ENCODE peak calls at places on chromosomes 3 and 15, in eight cellular contexts. N is cardiac muscle cell, M is colonic mucosa, P is A549, J is prostate gland, I is upper lobe of right lung, B is OCI-LY7, T is Peyer's patch. Z is an unnamed sample.

GRCh38 chr15:75179773-75180140 is 21.9 kb upstream of the C15orf39 start:
- DNase-seq in N (no peak), M (no peak), P (no peak), J (no peak), I (no peak), B (no peak), T (no peak), Z (no peak)

GRCh38 chr3:59609967-59610366 is 560.1 kb upstream of the CFAP20DC start:
- DNase-seq in N (no peak), M (peak; percentile 25), P (no peak), J (no peak), I (no peak), B (no peak), T (no peak), Z (peak; percentile 49)

GRCh38 chr3:88192010-88192409 is 42.3 kb downstream of the C3orf38 start:
- DNase-seq in N (no peak), M (no peak), P (no peak), J (no peak), I (no peak), B (no peak), T (no peak), Z (no peak)

GRCh38 chr3:183895774-183896173 is 11.1 kb upstream of the PARL start:
- DNase-seq in N (no peak), M (no peak), P (no peak), J (no peak), I (no peak), B (no peak), T (no peak), Z (no peak)

GRCh38 chr3:148211725-148212124 is 486.0 kb upstream of the AGTR1 start:
- DNase-seq in N (no peak), M (peak; percentile 28), P (no peak), J (no peak), I (no peak), B (no peak), T (no peak), Z (no peak)

GRCh38 chr15:92118162-92118935 is 264.8 kb downstream of the SLCO3A1 start:
- DNase-seq in N (no peak), M (no peak), P (no peak), J (no peak), I (no peak), B (no peak), T (no peak), Z (no peak)

GRCh38 chr15:98754283-98755022 is 106.1 kb downstream of the IGF1R start:
- DNase-seq in N (no peak), M (no peak), P (no peak), J (no peak), I (no peak), B (no peak), T (no peak), Z (no peak)

GRCh38 chr3:173826416-173826815 is 428.9 kb downstream of the NLGN1 start:
- DNase-seq in N (no peak), M (no peak), P (no peak), J (no peak), I (no peak), B (no peak), T (no peak), Z (no peak)

GRCh38 chr3:124791639-124792111 is 61.4 kb downstream of the UMPS start:
- DNase-seq in N (no peak), M (no peak), P (no peak), J (no peak), I (no peak), B (no peak), T (no peak), Z (no peak)

GRCh38 chr15:90230071-90230494 is 3.7 kb downstream of the CIB1 start:
- DNase-seq in N (no peak), M (no peak), P (no peak), J (peak; percentile 43), I (no peak), B (no peak), T (peak; percentile 85), Z (no peak)

GRCh38 chr15:90230610-90231009 is 3.1 kb downstream of the CIB1 start:
- DNase-seq in N (no peak), M (no peak), P (no peak), J (no peak), I (no peak), B (no peak), T (no peak), Z (no peak)

GRCh38 chr15:90227336-90227735 is 6.4 kb downstream of the CIB1 start:
- DNase-seq in N (no peak), M (no peak), P (no peak), J (no peak), I (no peak), B (no peak), T (no peak), Z (no peak)

GRCh38 chr15:90227816-90228772 is 5.6 kb downstream of the CIB1 start:
- DNase-seq in N (no peak), M (no peak), P (no peak), J (no peak), I (no peak), B (no peak), T (no peak), Z (no peak)

GRCh38 chr15:90228960-90229359 is 4.8 kb downstream of the CIB1 start:
- DNase-seq in N (no peak), M (no peak), P (no peak), J (no peak), I (no peak), B (no peak), T (no peak), Z (no peak)
- H3K27ac ChIP-seq in N (no peak overlapping the region), M (no peak overlapping the region), P (no peak overlapping the region), J (peak overlapping the region; percentile 90), I (no peak overlapping the region), B (no peak overlapping the region), T (peak overlapping the region; percentile 95), Z (no peak overlapping the region)

GRCh38 chr3:113521981-113522380 is 7.0 kb upstream of the SPICE1 start:
- DNase-seq in N (no peak), M (no peak), P (no peak), J (no peak), I (no peak), B (no peak), T (no peak), Z (no peak)

GRCh38 chr3:113514265-113514769 is 639 bp downstream of the SPICE1 start:
- DNase-seq in N (peak; percentile 31), M (no peak), P (no peak), J (no peak), I (no peak), B (peak; percentile 12), T (no peak), Z (no peak)

GRCh38 chr3:113516115-113516505 is 1.2 kb upstream of the SPICE1 start:
- DNase-seq in N (no peak), M (peak; percentile 39), P (peak; percentile 24), J (peak; percentile 38), I (no peak), B (no peak), T (no peak), Z (no peak)
- TF ChIP-seq CTCF in N (no peak), M (peak; percentile 11), P (peak; percentile 41), J (no peak), I (no peak), B (no peak), T (no peak), Z (peak; percentile 10)

DNA sequence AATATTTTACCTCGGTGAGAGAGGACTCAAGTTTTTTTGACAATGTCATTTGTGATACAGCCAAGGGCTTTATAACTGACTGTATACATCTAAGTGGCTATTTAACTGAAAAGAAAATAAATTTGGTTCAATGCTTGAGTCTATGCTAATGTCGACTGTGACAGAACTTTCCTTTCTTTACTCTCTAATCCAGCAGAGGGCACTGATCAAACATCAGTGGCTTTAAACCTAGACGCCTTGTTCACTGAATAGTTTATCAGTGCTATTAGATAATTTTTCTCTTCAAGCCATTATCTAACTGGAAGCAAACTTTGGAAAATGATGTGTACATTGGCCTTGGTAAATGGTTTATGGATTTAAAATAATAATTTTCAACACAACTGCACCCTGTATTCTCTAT is 285.1 kb downstream of the CHL1 start:
- DNase-seq in N (no peak), M (no peak), P (no peak), J (no peak), I (no peak), B (peak; percentile 42), T (no peak), Z (no peak)
- H3K9me3 ChIP-seq in N (no peaks in the 10 kb centered on the region), M (no peaks in the 10 kb centered on the region), P (no peaks in the 10 kb centered on the region), J (no peaks in the 10 kb centered on the region), I (no peaks in the 10 kb centered on the region), B (no peaks in the 10 kb centered on the region), T (no peaks in the 10 kb centered on the region), Z (no peaks in the 10 kb centered on the region)

GRCh38 chr15:44096596-44096995 is 98.5 kb downstream of the FRMD5 start:
- DNase-seq in N (no peak), M (no peak), P (no peak), J (no peak), I (no peak), B (no peak), T (no peak), Z (no peak)

GRCh38 chr15:44097552-44097951 is 97.5 kb downstream of the FRMD5 start:
- DNase-seq in N (no peak), M (no peak), P (no peak), J (peak; percentile 30), I (no peak), B (no peak), T (no peak), Z (no peak)

GRCh38 chr15:44101944-44102343 is 93.1 kb downstream of the FRMD5 start:
- DNase-seq in N (peak; percentile 34), M (no peak), P (no peak), J (no peak), I (no peak), B (no peak), T (no peak), Z (no peak)

GRCh38 chr15:44101286-44101685 is 93.8 kb downstream of the FRMD5 start:
- DNase-seq in N (no peak), M (no peak), P (no peak), J (no peak), I (no peak), B (no peak), T (no peak), Z (no peak)

GRCh38 chr15:44099671-44100070 is 95.4 kb downstream of the FRMD5 start:
- DNase-seq in N (no peak), M (no peak), P (no peak), J (no peak), I (no peak), B (no peak), T (no peak), Z (no peak)
- H3K27ac ChIP-seq in N (no peak overlapping the region), M (no peak overlapping the region), P (no peak overlapping the region), J (no peak overlapping the region), I (no peak overlapping the region), B (no peak overlapping the region), T (no peak overlapping the region), Z (no peak overlapping the region)

GRCh38 chr15:31206386-31207174 is 105.1 kb upstream of the TRPM1 start:
- DNase-seq in N (no peak), M (no peak), P (no peak), J (no peak), I (no peak), B (no peak), T (no peak), Z (no peak)
- TF ChIP-seq CTCF in N (no peak), M (no peak), P (peak; percentile 12), J (no peak), I (peak; percentile 7), B (no peak), T (peak; percentile 5), Z (no peak)

DNA sequence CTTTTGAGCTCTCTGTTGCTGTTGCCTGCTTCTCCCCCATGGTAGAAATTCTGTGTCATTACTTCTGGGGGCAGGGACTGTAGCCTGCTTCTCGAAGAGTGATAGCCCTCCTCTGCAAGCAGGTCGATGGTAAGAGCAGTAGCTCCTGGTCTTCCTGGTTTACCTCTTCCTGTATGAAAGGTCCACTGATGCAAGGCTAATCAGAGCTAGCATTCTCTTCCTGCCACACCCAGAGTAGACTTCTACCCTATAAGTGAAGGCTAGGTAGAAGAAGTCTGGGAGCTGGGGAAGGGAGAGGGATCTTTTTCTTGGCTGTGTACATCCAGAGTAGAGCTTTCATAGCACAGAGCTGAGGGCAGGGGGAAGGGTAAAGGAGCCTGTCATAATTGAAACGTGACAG is 357.0 kb downstream of the SQOR start:
- DNase-seq in N (no peak), M (peak; percentile 22), P (no peak), J (no peak), I (no peak), B (no peak), T (no peak), Z (no peak)
- H3K9me3 ChIP-seq in N (no peaks in the 10 kb centered on the region), M (no peaks in the 10 kb centered on the region), P (no peaks in the 10 kb centered on the region), J (no peaks in the 10 kb centered on the region), I (no peaks in the 10 kb centered on the region), B (no peaks in the 10 kb centered on the region), T (no peaks in the 10 kb centered on the region), Z (peaks cover 2% of the 10 kb centered on the region)

Z was measured in lower lobe of right lung.